ENCODE peak calls at places on chromosomes 4 and X, in six cellular contexts. O is HL-60, D is suprapubic skin, J is AG04450, V is tibial artery, U is cardiac muscle cell. C is an unnamed sample.

GRCh38 chrX:7614616-7615015 is 228.4 kb upstream of the VCX start:
- DNase-seq in O (no peak), D (no peak), J (no peak), V (no peak), U (peak; percentile 4), C (no peak)

GRCh38 chr4:100188829-100189228 is 1.4 kb downstream of the DDIT4L start:
- DNase-seq in O (no peak), D (no peak), J (no peak), V (no peak), U (peak; percentile 32), C (no peak)

GRCh38 chr4:71550220-71551190 is 211.7 kb downstream of the SLC4A4 start:
- DNase-seq in O (no peak), D (no peak), J (peak; percentile 37), V (no peak), U (peak; percentile 54), C (no peak)

GRCh38 chrX:13219990-13220764 is 99.7 kb downstream of the ATXN3L start:
- DNase-seq in O (no peak), D (no peak), J (peak; percentile 26), V (no peak), U (no peak), C (no peak)

GRCh38 chr4:69038582-69038981 is 57.7 kb upstream of the UGT2B7 start:
- DNase-seq in O (no peak), D (no peak), J (no peak), V (no peak), U (no peak), C (no peak)

GRCh38 chr4:8646296-8647093 is 53.9 kb downstream of the CPZ start:
- DNase-seq in O (no peak), D (no peak), J (no peak), V (peak; percentile 33), U (no peak), C (no peak)

GRCh38 chr4:110636677-110637407 is 14.0 kb upstream of the PITX2 start:
- DNase-seq in O (no peak), D (no peak), J (no peak), V (no peak), U (peak; percentile 55), C (no peak)

GRCh38 chrX:67544871-67545771 is 1.3 kb downstream of the AR start:
- DNase-seq in O (no peak), D (no peak), J (no peak), V (peak; percentile 64), U (no peak), C (peak; percentile 17)

GRCh38 chrX:1248381-1249061 is 20.1 kb upstream of the CSF2RA start:
- DNase-seq in O (no peak), D (no peak), J (no peak), V (no peak), U (peak; percentile 84), C (no peak)

GRCh38 chrX:53695901-53696300 is 9.4 kb upstream of the HUWE1 start:
- DNase-seq in O (no peak), D (no peak), J (no peak), V (no peak), U (no peak), C (no peak)

GRCh38 chrX:155065035-155065734 is 5.8 kb downstream of the CMC4 start:
- DNase-seq in O (no peak), D (no peak), J (no peak), V (no peak), U (no peak), C (no peak)

GRCh38 chr4:47930971-47931804 is 16.8 kb upstream of the NFXL1 start:
- DNase-seq in O (no peak), D (no peak), J (no peak), V (no peak), U (no peak), C (no peak)

GRCh38 chr4:186726440-186727148 is 2.9 kb upstream of the FAT1 start:
- DNase-seq in O (no peak), D (peak; percentile 82), J (peak; percentile 49), V (peak; percentile 87), U (peak; percentile 85), C (peak; percentile 35)

GRCh38 chrX:71178908-71179307 is 34.3 kb downstream of the NLGN3 start:
- DNase-seq in O (no peak), D (no peak), J (peak; percentile 27), V (peak; percentile 72), U (peak; percentile 67), C (no peak)

GRCh38 chrX:13863326-13863725 is 46.4 kb upstream of the GPM6B start:
- DNase-seq in O (no peak), D (no peak), J (no peak), V (no peak), U (no peak), C (no peak)

GRCh38 chrX:104195489-104196084 is 29.3 kb downstream of the FAM199X start:
- DNase-seq in O (no peak), D (no peak), J (no peak), V (no peak), U (peak; percentile 56), C (no peak)

GRCh38 chrX:101417981-101418841 is 10.2 kb downstream of the HNRNPH2 start:
- DNase-seq in O (no peak), D (peak; percentile 76), J (no peak), V (peak; percentile 78), U (peak; percentile 85), C (peak; percentile 41)

GRCh38 chrX:40172169-40172979 is 74.6 kb upstream of the BCOR start:
- DNase-seq in O (no peak), D (peak; percentile 78), J (no peak), V (peak; percentile 84), U (peak; percentile 62), C (no peak)

GRCh38 chr4:113404846-113405245 is 355.4 kb downstream of the ANK2 start:
- DNase-seq in O (no peak), D (no peak), J (no peak), V (no peak), U (no peak), C (no peak)

GRCh38 chr4:140793291-140793690 is 37.1 kb upstream of the TBC1D9 start:
- DNase-seq in O (no peak), D (no peak), J (no peak), V (no peak), U (no peak), C (no peak)

GRCh38 chrX:132401935-132402334 is 86.9 kb downstream of the MBNL3 start:
- DNase-seq in O (no peak), D (no peak), J (no peak), V (no peak), U (no peak), C (no peak)

GRCh38 chr4:153372967-153373562 is 28.6 kb downstream of the MND1 start:
- DNase-seq in O (no peak), D (no peak), J (no peak), V (no peak), U (no peak), C (no peak)

DNA sequence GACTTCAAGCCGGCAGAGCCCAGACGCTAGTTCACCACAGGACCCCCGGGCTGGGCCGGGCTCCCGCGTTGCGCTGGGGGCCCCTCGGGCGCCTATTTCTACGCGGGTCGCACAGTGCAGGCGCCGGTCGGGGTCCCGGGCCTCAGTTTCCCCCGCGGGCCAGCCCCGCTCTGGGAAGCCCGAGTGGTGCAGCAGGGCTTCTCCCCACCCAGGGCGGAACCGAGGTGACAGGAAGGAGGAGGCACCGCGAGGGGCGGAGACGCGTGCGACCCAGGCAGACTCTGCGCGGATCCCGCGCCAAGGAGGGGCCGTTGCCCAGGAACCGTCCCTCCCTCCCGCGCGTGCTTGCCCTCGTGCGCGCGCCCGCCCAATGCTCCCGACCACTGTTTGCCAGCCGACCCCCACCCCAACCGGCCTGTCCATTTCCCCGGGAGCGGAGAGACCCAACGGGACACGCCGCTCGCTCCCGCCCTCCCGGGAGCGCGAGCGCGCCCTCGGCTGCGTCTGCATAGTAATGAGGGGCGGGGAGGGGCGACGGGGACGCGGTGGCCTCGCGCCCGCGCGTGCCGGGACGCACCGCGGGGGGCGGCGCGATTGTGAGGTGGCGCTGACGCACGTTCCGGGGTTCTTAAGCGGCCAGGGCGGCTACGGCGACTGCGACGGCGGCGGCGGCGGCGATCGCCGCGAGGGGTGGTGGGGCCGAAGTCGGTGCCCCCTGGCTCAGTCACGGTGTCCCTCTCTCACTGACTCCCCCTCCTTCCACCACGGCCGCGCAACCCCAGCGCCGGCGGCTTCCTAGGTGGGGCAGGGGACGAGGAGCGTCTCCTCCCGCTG is at the start of gene CPEB2:
- DNase-seq in O (peak; percentile 71), D (peak; percentile 96), J (peak; percentile 82), V (peak; percentile 98), U (peak; percentile 98), C (peak; percentile 95)
- TF ChIP-seq CTCF in O (no peak), D (no peak), J (no peak), V (no peak), U (no peak), C (no peak)

DNA sequence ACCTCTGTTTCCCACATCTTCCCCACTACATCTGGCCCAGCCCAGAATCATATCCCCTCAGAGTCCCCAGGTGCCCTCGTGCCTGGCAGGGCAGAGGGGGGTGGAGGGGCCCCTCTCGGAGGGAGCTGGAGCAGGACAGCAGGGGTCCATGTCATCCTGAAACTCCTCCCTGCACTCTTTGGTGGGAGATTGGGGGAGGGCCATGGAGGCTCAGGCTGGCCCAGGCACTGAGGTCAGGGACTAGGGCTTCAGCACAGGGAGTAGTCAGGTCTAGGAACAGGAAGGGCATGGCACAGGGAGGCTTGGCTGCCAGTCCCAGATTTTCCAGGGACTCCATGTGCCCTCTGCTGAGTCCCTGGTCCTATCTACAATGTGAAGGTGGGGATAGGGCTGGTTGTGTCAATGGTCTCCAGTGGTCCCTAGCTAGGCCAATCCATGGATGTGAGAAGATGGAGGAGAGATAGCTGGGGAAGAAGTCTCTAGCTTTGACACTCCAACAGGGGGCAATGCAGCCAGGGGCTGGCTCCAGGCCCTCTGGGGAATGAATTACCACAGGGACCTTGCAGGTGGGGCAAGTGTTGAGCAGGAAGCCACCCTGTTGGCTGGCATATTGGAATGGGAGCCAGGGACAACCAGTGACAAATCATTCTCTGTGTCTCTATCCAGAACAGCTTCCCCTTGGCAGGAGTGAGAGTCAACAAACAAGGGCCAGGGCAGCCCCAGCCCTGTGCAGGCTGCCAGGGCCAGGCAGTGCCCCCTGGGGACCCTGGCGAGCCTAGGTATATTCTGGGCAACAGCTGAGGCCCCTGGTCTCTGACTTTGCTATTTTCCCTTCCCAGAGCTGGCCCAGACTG is 154.4 kb downstream of the EFNB1 start:
- DNase-seq in O (no peak), D (peak; percentile 31), J (no peak), V (no peak), U (no peak), C (no peak)
- H3K27me3 ChIP-seq in O (no peaks in the 10 kb centered on the region), D (no peaks in the 10 kb centered on the region), J (no peaks in the 10 kb centered on the region), V (no peaks in the 10 kb centered on the region), U (no peaks in the 10 kb centered on the region), C (peaks cover 47% of the 10 kb centered on the region)

GRCh38 chr4:38511702-38512101 is 152.3 kb upstream of the KLF3 start:
- DNase-seq in O (no peak), D (no peak), J (no peak), V (no peak), U (no peak), C (no peak)
- H3K27ac ChIP-seq in O (no peak overlapping the region), D (no peak overlapping the region), J (no peak overlapping the region), V (no peak overlapping the region), U (no peak overlapping the region), C (no peak overlapping the region)

DNA sequence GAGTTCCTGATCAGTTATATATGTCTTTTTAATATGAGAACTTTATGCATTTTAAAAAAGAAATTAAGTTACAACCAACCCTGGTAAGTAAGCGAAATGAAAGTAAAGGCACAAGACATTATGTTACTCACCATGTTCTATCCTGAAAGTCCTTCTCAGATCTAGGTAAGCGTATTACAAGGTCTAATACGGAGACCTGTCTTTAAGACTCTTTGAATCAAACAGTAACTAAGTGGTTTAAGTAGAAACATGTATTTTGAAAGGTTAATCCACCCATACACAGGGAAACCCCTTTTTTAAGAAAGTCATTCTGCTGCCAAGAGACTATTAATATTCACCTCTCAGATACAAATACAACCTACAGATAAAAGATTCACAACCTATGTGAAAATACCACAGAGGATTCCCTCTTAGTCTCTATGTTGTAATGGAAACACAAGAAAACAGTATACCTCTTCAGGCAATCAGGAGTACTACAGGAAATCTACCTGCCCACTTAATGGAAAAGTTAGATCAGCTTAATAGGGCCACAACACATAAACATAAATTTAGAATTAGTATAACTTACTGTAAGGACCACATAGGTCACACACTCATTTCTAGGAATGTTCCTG is 63.2 kb upstream of the TNIP3 start:
- DNase-seq in O (no peak), D (no peak), J (no peak), V (no peak), U (no peak), C (no peak)
- TF ChIP-seq CTCF in O (no peak), D (no peak), J (no peak), V (no peak), U (no peak), C (no peak)